ENCODE peak calls at places on chromosomes 1 and 21, in four cellular contexts. U is GM23248, T is spleen, V is HCT116. G is an unnamed sample.

GRCh38 chr1:9388628-9389184 is 96.0 kb downstream of the SPSB1 start:
- DNase-seq in V (peak; percentile 29), U (peak; percentile 64), T (no peak), G (no peak)

GRCh38 chr1:79737193-79737592 is 730.7 kb upstream of the ADGRL4 start:
- DNase-seq in V (no peak), T (no peak), U (no peak), G (no peak)

GRCh38 chr1:159207774-159208459 is 3.2 kb downstream of the ACKR1 start:
- DNase-seq in V (no peak), U (no peak), T (no peak), G (no peak)

GRCh38 chr21:15788847-15789548 is 59.2 kb downstream of the USP25 start:
- DNase-seq in T (no peak), U (peak; percentile 32), V (no peak), G (no peak)

GRCh38 chr1:30336550-30337426 is 386.6 kb downstream of the MATN1 start:
- DNase-seq in V (no peak), T (no peak), U (no peak), G (no peak)

GRCh38 chr1:118396824-118397530 is 211.9 kb upstream of the SPAG17 start:
- DNase-seq in V (no peak), T (no peak), U (no peak), G (no peak)

GRCh38 chr1:230381049-230381467 is 45.1 kb downstream of the PGBD5 start:
- DNase-seq in V (no peak), T (no peak), U (no peak), G (no peak)

GRCh38 chr1:99737016-99737415 is 29.4 kb downstream of the FRRS1 start:
- DNase-seq in V (peak; percentile 21), T (no peak), U (peak; percentile 77), G (peak; percentile 64)

GRCh38 chr1:184145083-184145482 is 93.6 kb downstream of the TSEN15 start:
- DNase-seq in T (no peak), V (no peak), U (no peak), G (no peak)

GRCh38 chr21:42060166-42060565 is 11.0 kb upstream of the UMODL1 start:
- DNase-seq in V (no peak), T (peak; percentile 77), U (no peak), G (no peak)
- H3K27me3 ChIP-seq in V (no peaks in the 10 kb centered on the region), T (no peaks in the 10 kb centered on the region), U (no peaks in the 10 kb centered on the region), G (peaks cover 46% of the 10 kb centered on the region)

GRCh38 chr1:85398391-85399064 is 66.4 kb downstream of the DDAH1 start:
- DNase-seq in V (no peak), U (peak; percentile 84), T (no peak), G (no peak)
- H3K4me1 ChIP-seq in V (no peaks in the 10 kb centered on the region), U (peaks cover 64% of the 10 kb centered on the region), T (no peaks in the 10 kb centered on the region), G (peaks cover 11% of the 10 kb centered on the region)

GRCh38 chr1:37318490-37318889 is 155.9 kb upstream of the ZC3H12A start:
- DNase-seq in T (peak; percentile 60), V (no peak), U (no peak), G (no peak)
- H3K27me3 ChIP-seq in T (peaks cover 18% of the 10 kb centered on the region), V (peaks cover 70% of the 10 kb centered on the region), U (peaks cover 27% of the 10 kb centered on the region), G (peaks cover 26% of the 10 kb centered on the region)

GRCh38 chr1:7967206-7967605 is 5.7 kb downstream of the PARK7 start:
- DNase-seq in T (no peak), U (no peak), V (no peak), G (no peak)
- H3K4me1 ChIP-seq in T (peaks cover 48% of the 10 kb centered on the region), U (peaks cover 4% of the 10 kb centered on the region), V (peaks cover 8% of the 10 kb centered on the region), G (no peaks in the 10 kb centered on the region)

GRCh38 chr1:11562664-11563063 is 83.7 kb downstream of the DISP3 start:
- DNase-seq in T (no peak), V (no peak), U (no peak), G (no peak)
- H3K27me3 ChIP-seq in T (no peaks in the 10 kb centered on the region), V (peaks cover 33% of the 10 kb centered on the region), U (peaks cover 15% of the 10 kb centered on the region), G (peaks cover 50% of the 10 kb centered on the region)

GRCh38 chr1:206510371-206510770 is 3.0 kb downstream of the RASSF5 start:
- DNase-seq in T (no peak), U (no peak), V (no peak), G (no peak)

GRCh38 chr1:206507395-206508129 is at the start of gene RASSF5:
- DNase-seq in V (no peak), T (peak; percentile 95), U (peak; percentile 77), G (no peak)

GRCh38 chr1:206509612-206510257 is 2.4 kb downstream of the RASSF5 start:
- DNase-seq in V (no peak), U (no peak), T (no peak), G (no peak)

GRCh38 chr1:206508130-206508884 is 976 bp downstream of the RASSF5 start:
- DNase-seq in T (no peak), U (peak; percentile 21), V (no peak), G (no peak)

GRCh38 chr1:206508956-206509355 is 1.6 kb downstream of the RASSF5 start:
- DNase-seq in T (peak; percentile 30), V (no peak), U (peak; percentile 65), G (peak; percentile 46)
- H3K4me1 ChIP-seq in T (peaks cover 43% of the 10 kb centered on the region), V (peaks cover 68% of the 10 kb centered on the region), U (peaks cover 26% of the 10 kb centered on the region), G (peaks cover 67% of the 10 kb centered on the region)